ENCODE peak calls at places on chromosomes 13 and 19, in five cellular contexts. E, I, S, T and P are unnamed samples.

GRCh38 chr13:112943309-112944125 is 25.5 kb upstream of the MCF2L start:
- DNase-seq in E (peak; percentile 84), I (no peak), S (peak; percentile 20), T (peak; percentile 61), P (no peak)

GRCh38 chr19:17659996-17660395 is 28.2 kb downstream of the UNC13A start:
- DNase-seq in E (no peak), I (no peak), S (no peak), T (no peak), P (no peak)

GRCh38 chr13:53782400-53783030 is 753.9 kb downstream of the OLFM4 start:
- DNase-seq in E (no peak), I (no peak), S (peak; percentile 38), T (peak; percentile 32), P (no peak)

GRCh38 chr19:16293133-16294085 is 31.2 kb upstream of the KLF2 start:
- DNase-seq in E (no peak), I (peak; percentile 63), S (peak; percentile 83), T (peak; percentile 66), P (peak; percentile 93)

GRCh38 chr19:37303591-37304171 is 67.2 kb upstream of the ZNF527 start:
- DNase-seq in E (no peak), I (no peak), S (no peak), T (no peak), P (no peak)

GRCh38 chr13:28329395-28330158 is 165.4 kb downstream of the FLT1 start:
- DNase-seq in E (no peak), I (peak; percentile 13), S (no peak), T (no peak), P (peak; percentile 89)

GRCh38 chr13:31073859-31074718 is 87.6 kb downstream of the HSPH1 start:
- DNase-seq in E (no peak), I (no peak), S (no peak), T (no peak), P (no peak)

GRCh38 chr19:1173160-1173844 is 766 bp downstream of the SBNO2 start:
- DNase-seq in E (peak; percentile 69), I (no peak), S (peak; percentile 28), T (no peak), P (no peak)

GRCh38 chr19:45391346-45391745 is 13.5 kb downstream of the PPP1R13L start:
- DNase-seq in E (no peak), I (no peak), S (peak; percentile 22), T (no peak), P (no peak)

GRCh38 chr13:113861433-113862030 is 2.3 kb downstream of the GAS6 start:
- DNase-seq in E (peak; percentile 44), I (no peak), S (no peak), T (no peak), P (no peak)

GRCh38 chr19:19599190-19599535 is 19.3 kb downstream of the PBX4 start:
- DNase-seq in E (no peak), I (no peak), S (no peak), T (no peak), P (no peak)

GRCh38 chr19:46931197-46931596 is 70.4 kb downstream of the ARHGAP35 start:
- DNase-seq in E (no peak), I (no peak), S (peak; percentile 41), T (no peak), P (no peak)

GRCh38 chr19:29485293-29485692 is 40.5 kb upstream of the VSTM2B start:
- DNase-seq in E (peak; percentile 19), I (no peak), S (no peak), T (peak; percentile 16), P (no peak)

GRCh38 chr19:4817467-4818277 is 13.8 kb downstream of the TICAM1 start:
- DNase-seq in E (no peak), I (no peak), S (no peak), T (peak; percentile 61), P (no peak)

GRCh38 chr13:94620286-94620896 is 18.7 kb downstream of the GPR180 start:
- DNase-seq in E (no peak), I (no peak), S (no peak), T (no peak), P (no peak)

GRCh38 chr13:99065250-99066015 is 87.6 kb upstream of the DOCK9 start:
- DNase-seq in E (no peak), I (no peak), S (no peak), T (no peak), P (no peak)

GRCh38 chr13:22703601-22704209 is 477.1 kb upstream of the SGCG start:
- DNase-seq in E (no peak), I (no peak), S (no peak), T (no peak), P (no peak)

GRCh38 chr13:45295536-45295935 is 45.4 kb downstream of the TPT1 start:
- DNase-seq in E (no peak), I (no peak), S (no peak), T (no peak), P (no peak)

GRCh38 chr19:41785653-41786052 is 10.7 kb upstream of the CEACAM3 start:
- DNase-seq in E (peak; percentile 62), I (no peak), S (peak; percentile 98), T (peak; percentile 73), P (peak; percentile 10)

GRCh38 chr13:41007359-41008118 is 11.6 kb downstream of the ELF1 start:
- DNase-seq in E (no peak), I (no peak), S (peak; percentile 76), T (no peak), P (no peak)

GRCh38 chr13:21142766-21143165 is 33.6 kb downstream of the SKA3 start:
- DNase-seq in E (no peak), I (no peak), S (no peak), T (no peak), P (no peak)

GRCh38 chr13:90414691-90415596 is 932.5 kb upstream of the MIR17HG start:
- DNase-seq in E (no peak), I (no peak), S (no peak), T (no peak), P (peak; percentile 4)

GRCh38 chr19:1283207-1283916 is 2.3 kb upstream of the EFNA2 start:
- DNase-seq in E (no peak), I (no peak), S (no peak), T (no peak), P (no peak)

GRCh38 chr19:2051771-2052704 is 994 bp upstream of the MKNK2 start:
- DNase-seq in E (peak; percentile 62), I (no peak), S (no peak), T (peak; percentile 77), P (no peak)

GRCh38 chr19:3667766-3668165 is 32.5 kb downstream of the PIP5K1C start:
- DNase-seq in E (no peak), I (no peak), S (no peak), T (no peak), P (no peak)

GRCh38 chr19:2034729-2035589 is 16.1 kb downstream of the MKNK2 start:
- DNase-seq in E (peak; percentile 70), I (no peak), S (no peak), T (peak; percentile 89), P (no peak)

GRCh38 chr13:72255908-72256307 is 388.9 kb upstream of the DACH1 start:
- DNase-seq in E (no peak), I (no peak), S (peak; percentile 12), T (no peak), P (no peak)

GRCh38 chr19:13054605-13055212 is 47.9 kb downstream of the LYL1 start:
- DNase-seq in E (no peak), I (no peak), S (no peak), T (no peak), P (no peak)

GRCh38 chr13:21033224-21033855 is 28.0 kb downstream of the LATS2 start:
- DNase-seq in E (no peak), I (no peak), S (no peak), T (peak; percentile 69), P (no peak)

GRCh38 chr13:111659842-111660241 is 339.4 kb downstream of the TEX29 start:
- DNase-seq in E (no peak), I (no peak), S (no peak), T (no peak), P (no peak)

DNA sequence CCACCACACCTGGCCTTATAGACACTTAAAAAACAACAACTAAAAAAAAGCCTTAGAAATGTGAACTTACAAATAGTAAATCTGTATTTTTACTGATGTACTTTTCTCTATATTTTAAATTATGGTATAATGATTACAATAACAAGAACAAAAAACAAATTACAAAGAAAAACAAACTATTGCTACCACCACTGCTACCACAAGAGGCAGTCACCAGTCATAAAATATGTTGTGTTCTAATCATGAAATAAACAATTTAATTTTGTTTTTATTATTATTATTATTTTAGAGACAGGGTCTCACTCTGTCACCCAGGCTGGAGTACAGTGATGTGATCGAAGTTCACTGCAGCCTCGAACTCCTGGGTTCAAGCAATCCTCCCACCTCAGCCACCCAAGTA is 72.2 kb downstream of the DIAPH3 start:
- DNase-seq in E (no peak), I (no peak), S (no peak), T (no peak), P (no peak)
- TF ChIP-seq CTCF in E (no peak), I (no peak), S (no peak), T (no peak), P (no peak)

GRCh38 chr19:32817913-32818476 is 51.6 kb downstream of the SLC7A9 start:
- DNase-seq in E (no peak), I (no peak), S (no peak), T (no peak), P (no peak)
- TF ChIP-seq CTCF in E (no peak), I (no peak), S (no peak), T (no peak), P (no peak)

DNA sequence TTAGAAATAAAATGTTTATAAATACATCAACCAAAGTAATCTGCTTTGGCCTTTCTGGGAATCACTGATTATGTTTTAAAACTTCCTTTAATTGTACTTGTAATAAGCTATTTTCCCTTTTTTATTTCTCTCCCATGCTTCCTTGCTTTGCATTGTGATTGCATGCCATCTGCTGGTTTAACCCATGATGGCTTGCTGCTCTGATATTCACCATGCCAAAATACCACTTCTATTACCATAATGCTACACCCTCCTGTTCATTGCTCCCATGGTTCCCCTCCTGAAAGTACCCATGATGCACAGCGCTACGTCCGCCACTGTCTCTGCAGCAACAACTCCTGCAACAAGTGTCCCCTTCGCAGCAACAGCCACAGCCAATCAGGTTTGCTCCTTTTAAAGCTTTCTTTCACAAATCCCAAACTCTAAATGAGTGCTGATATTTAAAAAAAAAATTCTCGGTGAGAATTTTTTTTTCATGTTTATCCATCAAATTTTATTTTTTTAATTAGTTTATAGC is 67.7 kb upstream of the RAP2A start:
- DNase-seq in E (no peak), I (no peak), S (no peak), T (no peak), P (no peak)
- TF ChIP-seq CTCF in E (no peak), I (no peak), S (no peak), T (no peak), P (no peak)

DNA sequence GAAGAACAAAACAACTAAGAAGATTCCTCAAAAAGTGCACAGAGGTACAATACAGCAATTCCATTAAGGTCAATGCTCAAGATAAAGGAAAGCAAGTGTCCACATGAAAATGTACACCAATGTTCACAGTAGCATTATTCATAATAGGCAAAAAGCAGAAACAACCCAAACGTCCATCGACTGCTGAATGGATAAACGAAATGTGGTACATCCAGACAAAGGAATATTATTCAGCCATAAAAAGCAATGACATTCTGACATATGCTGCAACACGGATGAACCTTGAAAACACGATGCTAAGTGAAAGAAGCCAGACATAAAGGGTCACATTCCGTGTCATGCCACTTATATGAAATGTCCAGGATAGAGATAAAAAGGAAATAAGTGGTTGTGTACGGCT is 29.3 kb downstream of the SLC7A1 start:
- DNase-seq in E (no peak), I (no peak), S (no peak), T (no peak), P (no peak)
- TF ChIP-seq CTCF in E (no peak), I (no peak), S (no peak), T (no peak), P (no peak)

GRCh38 chr19:50663280-50663790 is 14.1 kb downstream of the C19orf81 start:
- DNase-seq in E (no peak), I (no peak), S (no peak), T (no peak), P (no peak)
- TF ChIP-seq CTCF in E (no peak), I (no peak), S (no peak), T (no peak), P (peak; percentile 15)